ENCODE peak calls at places on chromosomes 5 and 9, in four cellular contexts. L is stimulated activated CD4-positive, alpha-beta T cell treated with anti-CD3 and anti-CD28 coated beads, Interleukin-4, amount 100 ng/mL, for 24 hours; O is islet precursor cell; H is iPS-NIHi11. E is an unnamed sample.

GRCh38 chr5:128778474-128778873 is 186.8 kb upstream of the SLC27A6 start:
- DNase-seq in L (no peak), O (no peak), H (no peak), E (no peak)

GRCh38 chr9:99057665-99058625 is 47.0 kb upstream of the TGFBR1 start:
- DNase-seq in L (peak), H (no peak), O (peak), E (peak)

GRCh38 chr5:6003040-6003825 is 375.1 kb downstream of the MED10 start:
- DNase-seq in O (no peak), H (no peak), L (no peak), E (no peak)

GRCh38 chr5:96661101-96661840 is 905 bp upstream of the CAST start:
- DNase-seq in L (peak), H (peak), O (peak), E (peak)

GRCh38 chr9:29556317-29556716 is 1983.0 kb upstream of the C9orf72 start:
- DNase-seq in O (no peak), H (no peak), L (no peak), E (no peak)

GRCh38 chr9:71509054-71509453 is 259.3 kb downstream of the CEMIP2 start:
- DNase-seq in H (no peak), O (no peak), L (no peak), E (no peak)

GRCh38 chr9:78003730-78004129 is 27.9 kb downstream of the GNAQ start:
- DNase-seq in O (no peak), H (no peak), L (no peak), E (no peak)

GRCh38 chr9:83572524-83572923 is 34.3 kb upstream of the FRMD3 start:
- DNase-seq in H (no peak), O (no peak), L (no peak), E (no peak)

GRCh38 chr5:172588380-172588779 is 52.7 kb upstream of the NEURL1B start:
- DNase-seq in L (no peak), O (no peak), H (no peak), E (no peak)

GRCh38 chr5:142192296-142192695 is 83.7 kb downstream of the NDFIP1 start:
- DNase-seq in L (no peak), O (no peak), H (no peak), E (no peak)

GRCh38 chr5:168851902-168852321 is 272.7 kb upstream of the PANK3 start:
- DNase-seq in L (no peak), O (peak), H (no peak), E (peak)

GRCh38 chr9:85421641-85422040 is 320.1 kb downstream of the AGTPBP1 start:
- DNase-seq in L (no peak), H (no peak), O (no peak), E (no peak)

GRCh38 chr5:154355141-154355611 is 90.6 kb upstream of the SAP30L start:
- DNase-seq in O (peak), H (peak), L (no peak), E (no peak)

GRCh38 chr5:178291161-178291561 is 58.6 kb upstream of the PHYKPL start:
- DNase-seq in O (no peak), H (no peak), L (no peak), E (no peak)

GRCh38 chr5:103847060-103847459 is 284.5 kb upstream of the NUDT12 start:
- DNase-seq in H (no peak), L (no peak), O (no peak), E (no peak)

GRCh38 chr9:4497855-4498254 is 7.6 kb downstream of the SLC1A1 start:
- DNase-seq in O (no peak), H (no peak), L (no peak), E (no peak)

GRCh38 chr9:130301483-130302286 is 36.1 kb downstream of the HMCN2 start:
- DNase-seq in H (no peak), L (no peak), O (no peak), E (no peak)

GRCh38 chr5:55232194-55232984 is 1.0 kb downstream of the CCNO start:
- DNase-seq in H (peak), O (peak), L (no peak), E (no peak)

GRCh38 chr9:128877852-128878251 is 3.9 kb downstream of the KYAT1 start:
- DNase-seq in H (no peak), O (no peak), L (no peak), E (no peak)

GRCh38 chr5:109412981-109413402 is 3.2 kb upstream of the PJA2 start:
- DNase-seq in O (peak), L (no peak), H (no peak), E (no peak)

GRCh38 chr5:58641533-58641932 is 58.7 kb downstream of the RAB3C start:
- DNase-seq in H (peak), O (no peak), L (no peak), E (no peak)

GRCh38 chr5:53059281-53059680 is 50.3 kb downstream of the MOCS2 start:
- DNase-seq in H (no peak), O (no peak), L (no peak), E (no peak)

GRCh38 chr5:82072138-82072537 is 100.3 kb downstream of the ATG10 start:
- DNase-seq in L (no peak), H (no peak), O (no peak), E (no peak)

GRCh38 chr5:148776780-148777179 is 49.6 kb upstream of the ADRB2 start:
- DNase-seq in H (peak), O (peak), L (peak), E (peak)

GRCh38 chr5:113678924-113679575 is 165.6 kb downstream of the YTHDC2 start:
- DNase-seq in O (no peak), H (peak), L (no peak), E (peak)

GRCh38 chr5:61280205-61280604 is 51.9 kb upstream of the ZSWIM6 start:
- DNase-seq in H (no peak), L (no peak), O (no peak), E (peak)

GRCh38 chr9:136587145-136587943 is 41.5 kb upstream of the NOTCH1 start:
- DNase-seq in L (no peak), O (peak), H (peak), E (no peak)

GRCh38 chr9:71592400-71592799 is 175.9 kb downstream of the CEMIP2 start:
- DNase-seq in O (no peak), L (no peak), H (no peak), E (no peak)

GRCh38 chr5:132425009-132425937 is 55.8 kb downstream of the SLC22A5 start:
- DNase-seq in L (peak), H (no peak), O (peak), E (peak)

GRCh38 chr9:98899399-98900056 is 44.2 kb upstream of the COL15A1 start:
- DNase-seq in L (no peak), O (peak), H (no peak), E (peak)

GRCh38 chr5:72749362-72749997 is 67.0 kb upstream of the TNPO1 start:
- DNase-seq in L (no peak), H (no peak), O (no peak), E (no peak)

GRCh38 chr5:123929055-123929474 is 417.1 kb downstream of the CSNK1G3 start:
- DNase-seq in O (no peak), L (no peak), H (no peak), E (no peak)